ENCODE peak calls at places on chromosome 16, in seven cellular contexts. T, V, N, Y, G, W and J are unnamed samples.

GRCh38 chr16:50533317-50533716 is 14.9 kb upstream of the NKD1 start:
- DNase-seq in T (peak), V (no peak), N (no peak), Y (no peak), G (no peak), W (no peak), J (no peak)

GRCh38 chr16:57509231-57509923 is 23.1 kb upstream of the DOK4 start:
- DNase-seq in T (no peak), V (no peak), N (no peak), Y (no peak), G (no peak), W (no peak), J (peak)

GRCh38 chr16:69293401-69293800 is 17.7 kb upstream of the VPS4A start:
- DNase-seq in T (no peak), V (no peak), N (no peak), Y (no peak), G (peak), W (no peak), J (no peak)

GRCh38 chr16:47018223-47018891 is 44.9 kb upstream of the DNAJA2 start:
- DNase-seq in T (no peak), V (no peak), N (no peak), Y (no peak), G (no peak), W (peak), J (peak)

GRCh38 chr16:85955566-85955965 is 56.6 kb downstream of the IRF8 start:
- DNase-seq in T (no peak), V (no peak), N (no peak), Y (no peak), G (no peak), W (peak), J (no peak)

GRCh38 chr16:67820608-67821259 is 14.0 kb downstream of the TSNAXIP1 start:
- DNase-seq in T (no peak), V (no peak), N (no peak), Y (no peak), G (no peak), W (no peak), J (no peak)

GRCh38 chr16:301950-302349 is 19.0 kb downstream of the PDIA2 start:
- DNase-seq in T (no peak), V (no peak), N (no peak), Y (no peak), G (no peak), W (no peak), J (no peak)

GRCh38 chr16:27217256-27217655 is 13.9 kb downstream of the KDM8 start:
- DNase-seq in T (no peak), V (no peak), N (no peak), Y (no peak), G (peak), W (no peak), J (peak)

GRCh38 chr16:75244844-75245758 is 6.3 kb downstream of the BCAR1 start:
- DNase-seq in T (no peak), V (no peak), N (peak), Y (peak), G (no peak), W (no peak), J (no peak)

GRCh38 chr16:55179858-55180585 is 144.0 kb upstream of the IRX6 start:
- DNase-seq in T (no peak), V (no peak), N (no peak), Y (peak), G (peak), W (no peak), J (no peak)

GRCh38 chr16:14505846-14506245 is 124.2 kb downstream of the PARN start:
- DNase-seq in T (no peak), V (no peak), N (no peak), Y (no peak), G (no peak), W (no peak), J (no peak)

GRCh38 chr16:24347556-24347955 is 91.4 kb downstream of the CACNG3 start:
- DNase-seq in T (no peak), V (no peak), N (no peak), Y (no peak), G (no peak), W (no peak), J (no peak)

GRCh38 chr16:1707193-1707790 is 1.3 kb downstream of the MAPK8IP3 start:
- DNase-seq in T (no peak), V (no peak), N (no peak), Y (no peak), G (peak), W (no peak), J (no peak)

GRCh38 chr16:1993731-1994131 is 4.0 kb downstream of the SYNGR3 start:
- DNase-seq in T (no peak), V (no peak), N (no peak), Y (no peak), G (no peak), W (no peak), J (no peak)

GRCh38 chr16:24915576-24915975 is 69.8 kb downstream of the SLC5A11 start:
- DNase-seq in T (no peak), V (no peak), N (no peak), Y (no peak), G (no peak), W (no peak), J (no peak)

GRCh38 chr16:31874354-31875111 is 926 bp downstream of the ZNF267 start:
- DNase-seq in T (no peak), V (no peak), N (no peak), Y (peak), G (no peak), W (peak), J (peak)

GRCh38 chr16:27407158-27407557 is 5.2 kb downstream of the IL21R start:
- DNase-seq in T (no peak), V (no peak), N (no peak), Y (no peak), G (no peak), W (no peak), J (no peak)